ENCODE peak calls at places on chromosomes 6 and 20, in four cellular contexts. I, Y, W and M are unnamed samples.

GRCh38 chr20:32437391-32438074 is 79.4 kb downstream of the ASXL1 start:
- DNase-seq in I (no peak), Y (no peak), W (no peak), M (peak; percentile 28)

GRCh38 chr6:14984454-14984853 is 261.4 kb upstream of the JARID2 start:
- DNase-seq in I (no peak), Y (no peak), W (no peak), M (no peak)

GRCh38 chr20:51531141-51531710 is 11.3 kb downstream of the NFATC2 start:
- DNase-seq in I (no peak), Y (peak; percentile 76), W (no peak), M (peak; percentile 18)

GRCh38 chr6:117237561-117237960 is 27.8 kb upstream of the VGLL2 start:
- DNase-seq in I (peak; percentile 9), Y (no peak), W (no peak), M (no peak)

GRCh38 chr6:161103475-161103874 is 111.9 kb downstream of the MAP3K4 start:
- DNase-seq in I (no peak), Y (no peak), W (no peak), M (no peak)

GRCh38 chr20:47810116-47810672 is 24.9 kb upstream of the SULF2 start:
- DNase-seq in I (no peak), Y (no peak), W (no peak), M (no peak)

GRCh38 chr6:26593278-26594127 is 3.2 kb upstream of the ABT1 start:
- DNase-seq in I (no peak), Y (no peak), W (no peak), M (no peak)

GRCh38 chr6:68087399-68088133 is 547.5 kb upstream of the ADGRB3 start:
- DNase-seq in I (no peak), Y (no peak), W (no peak), M (no peak)

GRCh38 chr6:109768485-109768884 is 77.4 kb downstream of the FIG4 start:
- DNase-seq in I (no peak), Y (no peak), W (no peak), M (no peak)

GRCh38 chr20:57380081-57380750 is 11.0 kb upstream of the RBM38 start:
- DNase-seq in I (no peak), Y (no peak), W (no peak), M (no peak)

GRCh38 chr20:53245581-53245980 is 273.4 kb downstream of the TSHZ2 start:
- DNase-seq in I (no peak), Y (no peak), W (no peak), M (no peak)

GRCh38 chr6:28218312-28219248 is 6.5 kb upstream of the ZSCAN9 start:
- DNase-seq in I (peak; percentile 70), Y (no peak), W (peak; percentile 51), M (peak; percentile 52)

GRCh38 chr20:19397676-19398075 is 185.2 kb downstream of the SLC24A3 start:
- DNase-seq in I (no peak), Y (no peak), W (no peak), M (no peak)